ENCODE peak calls at places on chromosomes 16 and 17, in five cellular contexts. K is brain microvascular endothelial cell; Z is psoas muscle; N is AG04450; I is stimulated activated CD4-positive, alpha-beta T cell treated with anti-CD3 and anti-CD28 coated beads, Interleukin-12 subunit alpha, Interleukin-12 subunit beta, amount 100 ng/mL, for 4 hours. D is an unnamed sample.
A peak's percentile ranks its signal among the peaks of the same experiment; 100 is the strongest.

GRCh38 chr16:63787014-63787413 is 1334.8 kb downstream of the CDH11 start:
- DNase-seq in K (no peak), Z (no peak), N (no peak), I (no peak), D (no peak)

GRCh38 chr16:23905027-23905426 is 69.2 kb downstream of the PRKCB start:
- DNase-seq in K (peak; percentile 66), Z (no peak), N (peak; percentile 16), I (no peak), D (peak; percentile 9)

GRCh38 chr16:75745242-75745641 is 19.0 kb upstream of the CPHXL start:
- DNase-seq in K (no peak), Z (no peak), N (no peak), I (no peak), D (no peak)

GRCh38 chr17:56890906-56891674 is 22.8 kb downstream of the TRIM25 start:
- DNase-seq in K (no peak), Z (no peak), N (no peak), I (no peak), D (no peak)

GRCh38 chr17:48442819-48443218 is 12.8 kb upstream of the SKAP1 start:
- DNase-seq in K (no peak), Z (no peak), N (no peak), I (no peak), D (no peak)

GRCh38 chr16:57084257-57084770 is 8.1 kb upstream of the CPNE2 start:
- DNase-seq in K (peak; percentile 57), Z (peak; percentile 75), N (peak; percentile 32), I (peak; percentile 58), D (peak; percentile 47)

GRCh38 chr16:27801259-27801945 is 251.5 kb downstream of the KATNIP start:
- DNase-seq in K (no peak), Z (no peak), N (no peak), I (no peak), D (no peak)

GRCh38 chr17:81379523-81379942 is 15.7 kb upstream of the BAHCC1 start:
- DNase-seq in K (no peak), Z (peak; percentile 53), N (no peak), I (no peak), D (no peak)

GRCh38 chr17:62064791-62065563 is at the start of gene MED13:
- DNase-seq in K (peak; percentile 11), Z (peak; percentile 84), N (no peak), I (peak; percentile 44), D (no peak)

GRCh38 chr17:18857864-18858566 is at the start of gene PRPSAP2:
- DNase-seq in K (peak; percentile 82), Z (peak; percentile 98), N (peak; percentile 74), I (peak; percentile 97), D (peak; percentile 70)

GRCh38 chr16:69040144-69040909 is 65.1 kb upstream of the HAS3 start:
- DNase-seq in K (no peak), Z (no peak), N (no peak), I (no peak), D (no peak)

GRCh38 chr17:8818047-8818446 is 18.9 kb upstream of the MFSD6L start:
- DNase-seq in K (no peak), Z (no peak), N (no peak), I (no peak), D (no peak)

GRCh38 chr17:78387982-78388941 is 9.8 kb downstream of the PGS1 start:
- DNase-seq in K (no peak), Z (no peak), N (no peak), I (no peak), D (no peak)

GRCh38 chr17:80427366-80428282 is 12.7 kb downstream of the ENDOV start:
- DNase-seq in K (no peak), Z (peak; percentile 54), N (no peak), I (no peak), D (no peak)

GRCh38 chr16:4345439-4346204 is 5.5 kb downstream of the PAM16 start:
- DNase-seq in K (no peak), Z (no peak), N (no peak), I (no peak), D (no peak)

GRCh38 chr16:88995194-88995593 is 18.2 kb upstream of the CBFA2T3 start:
- DNase-seq in K (no peak), Z (no peak), N (no peak), I (no peak), D (no peak)

GRCh38 chr17:7823581-7824001 is 10.4 kb upstream of the KDM6B start:
- DNase-seq in K (no peak), Z (no peak), N (no peak), I (no peak), D (no peak)

GRCh38 chr16:59296002-59296401 is 561.9 kb upstream of the GOT2 start:
- DNase-seq in K (no peak), Z (no peak), N (no peak), I (no peak), D (no peak)

GRCh38 chr17:28912281-28912937 is 9.5 kb upstream of the DHRS13 start:
- DNase-seq in K (no peak), Z (no peak), N (no peak), I (no peak), D (no peak)

GRCh38 chr17:68318103-68318991 is 27.1 kb downstream of the ARSG start:
- DNase-seq in K (peak; percentile 82), Z (peak; percentile 84), N (no peak), I (no peak), D (peak; percentile 23)

GRCh38 chr16:25065899-25066298 is 45.6 kb upstream of the LCMT1 start:
- DNase-seq in K (no peak), Z (no peak), N (no peak), I (no peak), D (no peak)

GRCh38 chr17:40253565-40253964 is 34.1 kb upstream of the CDC6 start:
- DNase-seq in K (no peak), Z (no peak), N (no peak), I (no peak), D (no peak)

GRCh38 chr17:81429813-81430510 is 34.7 kb downstream of the BAHCC1 start:
- DNase-seq in K (no peak), Z (peak; percentile 76), N (no peak), I (no peak), D (no peak)